ENCODE peak calls at places on chromosomes 7 and 10, in nine cellular contexts. J is IMR-90; C is CD8-positive, alpha-beta T cell; Z is fibroblast of lung; R is astrocyte of the spinal cord; L is H9; A is heart left ventricle; P is transverse colon; S is progenitor cell of endocrine pancreas. B is an unnamed sample.

GRCh38 chr7:5296015-5296621 is 13.4 kb downstream of the SLC29A4 start:
- DNase-seq in R (no peak), L (no peak), C (no peak), Z (no peak), P (no peak), A (no peak), J (no peak), S (no peak), B (no peak)

GRCh38 chr10:67912330-67912946 is 28.0 kb downstream of the SIRT1 start:
- DNase-seq in C (no peak), Z (no peak), S (no peak), P (no peak), R (no peak), L (no peak), J (peak), A (no peak), B (no peak)

GRCh38 chr10:73625004-73625883 is 16.0 kb downstream of the MYOZ1 start:
- DNase-seq in P (peak), S (peak), J (peak), A (peak), C (no peak), L (peak), R (peak), Z (peak), B (no peak)

GRCh38 chr10:47294057-47294456 is 5.9 kb upstream of the GDF10 start:
- DNase-seq in R (no peak), C (no peak), S (no peak), J (no peak), Z (no peak), A (no peak), L (peak), P (no peak), B (no peak)

GRCh38 chr10:87656431-87657072 is 3.1 kb upstream of the PAPSS2 start:
- DNase-seq in S (no peak), J (peak), P (no peak), R (peak), C (no peak), L (no peak), Z (peak), A (no peak), B (peak)

GRCh38 chr10:113718974-113719822 is 32.3 kb upstream of the PLEKHS1 start:
- DNase-seq in R (no peak), S (no peak), L (no peak), Z (no peak), A (no peak), P (peak), J (no peak), C (no peak), B (no peak)

GRCh38 chr7:136953386-136953785 is 84.9 kb downstream of the CHRM2 start:
- DNase-seq in L (no peak), C (no peak), R (peak), P (no peak), Z (peak), J (peak), S (no peak), A (no peak), B (no peak)

GRCh38 chr7:84106291-84106690 is 88.3 kb downstream of the SEMA3A start:
- DNase-seq in R (no peak), S (no peak), C (no peak), Z (no peak), A (no peak), L (no peak), P (no peak), J (no peak), B (no peak)

GRCh38 chr7:2157473-2158279 is 75.1 kb downstream of the MAD1L1 start:
- DNase-seq in P (peak), J (peak), Z (peak), C (no peak), R (peak), L (no peak), S (no peak), A (peak), B (no peak)

GRCh38 chr7:129612112-129613015 is 844 bp downstream of the NRF1 start:
- DNase-seq in L (no peak), R (peak), S (peak), Z (peak), J (peak), A (peak), P (peak), C (peak), B (peak)

GRCh38 chr7:16561943-16562342 is 35.3 kb downstream of the LRRC72 start:
- DNase-seq in Z (no peak), R (no peak), J (no peak), S (no peak), C (no peak), P (no peak), A (no peak), L (no peak), B (no peak)

GRCh38 chr10:11610855-11611247 is 599 bp downstream of the USP6NL start:
- DNase-seq in R (peak), C (no peak), A (peak), S (peak), P (peak), J (peak), Z (peak), L (peak), B (no peak)

GRCh38 chr7:13850185-13850752 is 139.2 kb downstream of the ETV1 start:
- DNase-seq in A (no peak), J (peak), R (peak), P (peak), Z (peak), C (peak), L (no peak), S (no peak), B (peak)

GRCh38 chr7:346116-346898 is 56.3 kb downstream of the FOXL3 start:
- DNase-seq in A (no peak), S (no peak), J (no peak), L (no peak), P (no peak), R (no peak), C (no peak), Z (no peak), B (no peak)

GRCh38 chr7:140719711-140720110 is 23.2 kb downstream of the NDUFB2 start:
- DNase-seq in L (no peak), R (peak), J (peak), A (no peak), P (no peak), C (no peak), S (no peak), Z (peak), B (no peak)

DNA sequence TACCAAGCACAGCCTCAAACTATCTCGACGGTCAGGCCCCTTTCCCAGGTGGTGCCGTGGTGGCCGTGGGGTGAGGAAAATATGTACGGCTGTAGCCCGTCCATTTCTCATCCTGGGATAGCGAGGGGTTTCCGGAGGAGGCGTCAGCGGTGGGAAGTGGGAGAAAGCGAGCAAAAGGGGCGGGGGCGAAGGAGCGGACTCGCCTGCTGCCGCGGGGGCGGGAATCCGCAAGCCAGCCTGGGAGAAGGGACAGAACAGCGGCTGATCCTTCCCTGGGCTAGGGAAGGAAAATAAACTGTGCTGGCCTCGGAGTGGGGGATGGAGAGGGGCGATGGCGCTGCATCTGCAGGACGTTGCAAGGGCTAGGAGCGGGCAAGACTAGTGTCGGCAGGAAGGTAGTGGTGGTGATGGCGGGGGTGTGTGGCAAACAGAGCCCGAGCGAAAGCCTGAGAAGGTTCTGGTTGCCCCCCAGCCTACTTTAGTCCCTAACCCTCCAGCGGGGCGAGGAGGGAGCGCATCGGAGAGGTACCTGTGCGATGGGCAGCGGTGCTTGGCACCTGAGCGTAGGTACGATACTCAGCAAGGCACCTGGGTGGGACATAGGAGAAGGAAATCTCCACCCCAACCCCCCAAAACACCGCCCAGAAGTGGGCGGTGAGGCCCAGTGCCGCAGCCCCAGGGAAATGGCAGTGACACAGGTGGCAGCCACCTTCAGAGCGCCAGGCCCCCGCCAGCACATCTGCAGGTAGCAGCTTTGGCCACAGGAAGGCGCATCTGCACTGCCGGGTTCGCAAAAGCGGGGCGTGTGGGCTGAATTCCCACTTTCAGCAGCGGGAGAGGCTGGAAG is 49.9 kb upstream of the STEAP1B start:
- DNase-seq in S (peak), R (peak), L (peak), Z (no peak), A (no peak), J (peak), P (no peak), C (no peak), B (peak)
- TF ChIP-seq CTCF in S (peak), R (peak), L (peak), Z (peak), A (no peak), J (peak), P (no peak), C (no peak), B (peak)

GRCh38 chr10:119849944-119850343 is 22.7 kb downstream of the MCMBP start:
- DNase-seq in R (no peak), J (no peak), A (no peak), L (no peak), Z (no peak), P (no peak), S (no peak), C (no peak), B (no peak)

GRCh38 chr10:119852277-119852676 is 20.4 kb downstream of the MCMBP start:
- DNase-seq in L (no peak), R (no peak), A (no peak), Z (no peak), P (no peak), S (no peak), C (no peak), J (no peak), B (no peak)

GRCh38 chr10:119852822-119853221 is 19.8 kb downstream of the MCMBP start:
- DNase-seq in Z (no peak), P (no peak), R (no peak), C (no peak), S (no peak), J (no peak), L (no peak), A (no peak), B (no peak)

GRCh38 chr10:119853584-119853983 is 19.1 kb downstream of the MCMBP start:
- DNase-seq in S (no peak), R (no peak), J (no peak), A (no peak), P (no peak), L (no peak), C (no peak), Z (no peak), B (no peak)

GRCh38 chr10:119849031-119849789 is 23.4 kb downstream of the MCMBP start:
- DNase-seq in J (peak), R (peak), Z (peak), L (no peak), P (no peak), S (no peak), C (no peak), A (no peak), B (no peak)
- TF ChIP-seq CTCF in J (no peak), R (no peak), Z (no peak), L (no peak), P (no peak), S (no peak), C (no peak), A (no peak), B (no peak)

GRCh38 chr10:104256335-104257080 is 1.8 kb downstream of the GSTO1 start:
- DNase-seq in L (no peak), R (peak), J (no peak), C (no peak), A (no peak), S (no peak), P (no peak), Z (peak), B (no peak)

GRCh38 chr10:104253106-104253505 is 1.6 kb upstream of the GSTO1 start:
- DNase-seq in Z (no peak), L (peak), R (no peak), P (no peak), J (no peak), A (no peak), C (no peak), S (no peak), B (no peak)

GRCh38 chr10:104253576-104254410 is 899 bp upstream of the GSTO1 start:
- DNase-seq in L (peak), R (no peak), J (peak), A (no peak), P (no peak), C (no peak), Z (no peak), S (no peak), B (no peak)

GRCh38 chr10:104255244-104255981 is 721 bp downstream of the GSTO1 start:
- DNase-seq in Z (peak), L (no peak), C (no peak), P (peak), S (no peak), J (peak), R (peak), A (no peak), B (peak)

DNA sequence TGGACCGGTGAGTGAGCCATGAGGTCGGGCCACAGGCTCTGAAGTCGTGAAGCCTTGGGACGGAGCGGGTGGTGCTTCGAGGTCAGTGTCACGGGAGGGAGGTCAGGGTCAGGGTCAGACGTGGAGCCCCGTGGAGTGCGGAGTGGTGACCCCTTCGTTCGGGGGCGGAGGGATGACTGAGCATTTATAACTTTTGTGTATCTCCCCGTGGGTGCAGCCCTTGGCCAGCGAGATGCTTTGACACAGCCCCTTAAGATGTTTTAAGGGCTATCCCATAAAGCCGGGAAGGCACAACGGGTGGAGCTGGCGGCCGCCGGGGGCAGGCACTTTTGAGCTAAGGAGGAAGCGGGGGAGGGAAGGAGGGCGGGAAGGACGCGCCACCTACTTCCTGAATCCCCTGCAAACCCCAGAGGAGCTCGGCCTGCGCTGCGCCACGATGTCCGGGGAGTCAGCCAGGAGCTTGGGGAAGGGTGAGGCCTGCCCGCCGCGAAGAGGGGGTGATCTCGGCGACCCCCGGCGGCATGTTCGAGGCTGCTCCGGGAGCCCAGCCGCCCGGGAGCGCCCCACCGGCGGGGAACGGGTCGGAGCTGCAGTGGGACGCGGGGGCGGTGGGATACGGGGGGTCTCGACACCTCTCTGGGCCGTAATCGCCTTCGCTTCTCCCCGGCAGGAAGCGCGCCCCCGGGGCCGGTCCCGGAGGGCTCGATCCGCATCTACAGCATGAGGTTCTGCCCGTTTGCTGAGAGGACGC is at the start of gene GSTO1:
- DNase-seq in Z (peak), R (peak), C (peak), P (peak), L (peak), S (peak), J (peak), A (peak), B (peak)
- TF ChIP-seq CTCF in Z (no peak), R (no peak), C (no peak), P (peak), L (no peak), S (no peak), J (no peak), A (no peak), B (no peak)

GRCh38 chr7:70512144-70512543 is 619.8 kb upstream of the GALNT17 start:
- DNase-seq in J (no peak), Z (no peak), A (no peak), L (no peak), P (no peak), R (no peak), C (no peak), S (no peak), B (no peak)

DNA sequence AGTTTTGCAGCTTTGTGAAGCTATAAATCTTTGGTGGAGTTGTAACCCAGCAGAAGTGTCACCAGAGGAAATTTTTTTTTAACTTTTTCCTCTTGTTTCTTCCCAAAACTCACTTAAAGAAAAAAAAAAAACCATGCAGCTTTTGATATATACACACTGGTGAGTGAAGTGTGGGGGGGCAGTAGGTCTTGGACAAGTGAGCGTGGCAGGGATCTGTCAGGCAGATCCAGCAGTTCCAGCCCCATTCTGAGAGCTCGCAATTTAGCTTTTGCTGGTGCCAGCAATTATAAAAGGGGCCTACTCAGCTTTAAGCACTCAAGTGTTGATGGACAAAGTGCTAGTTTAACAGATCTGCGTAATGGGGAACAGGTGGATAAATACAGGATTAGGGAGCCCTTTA is 619.2 kb upstream of the GALNT17 start:
- DNase-seq in J (no peak), L (no peak), Z (no peak), R (no peak), C (no peak), A (no peak), P (no peak), S (no peak), B (no peak)
- TF ChIP-seq CTCF in J (no peak), L (no peak), Z (no peak), R (no peak), C (no peak), A (no peak), P (no peak), S (no peak), B (no peak)

GRCh38 chr10:69696073-69696731 is 66.2 kb downstream of the FAM241B start:
- DNase-seq in L (peak), R (peak), J (peak), A (no peak), S (no peak), Z (peak), C (no peak), P (no peak), B (no peak)
- TF ChIP-seq CTCF in L (peak), R (peak), J (peak), A (peak), S (peak), Z (peak), C (peak), P (peak), B (peak)